ENCODE peak calls at places on chromosome 14, in seven cellular contexts. H is hippocampal formation, A is activated T-cell treated with anti-CD3 and anti-CD28 coated beads for 1 hour, Z is GM04504, P is fibroblast of lung, R is posterior cingulate gyrus, W is left ventricle myocardium superior. M is an unnamed sample.

GRCh38 chr14:82689948-82690347 is 1156.3 kb upstream of the SEL1L start:
- DNase-seq in H (no peak), A (no peak), Z (no peak), P (no peak), R (no peak), W (no peak), M (no peak)

GRCh38 chr14:90496379-90496778 is 99.5 kb downstream of the CALM1 start:
- DNase-seq in H (no peak), A (no peak), Z (no peak), P (no peak), R (no peak), W (no peak), M (no peak)

GRCh38 chr14:31781578-31781977 is 220.4 kb downstream of the NUBPL start:
- DNase-seq in H (no peak), A (no peak), Z (no peak), P (no peak), R (no peak), W (no peak), M (no peak)

GRCh38 chr14:60861545-60862147 is 119.2 kb downstream of the TRMT5 start:
- DNase-seq in H (no peak), A (no peak), Z (no peak), P (no peak), R (no peak), W (no peak), M (no peak)

GRCh38 chr14:51336304-51336703 is 96.3 kb downstream of the TMX1 start:
- DNase-seq in H (no peak), A (no peak), Z (no peak), P (no peak), R (no peak), W (no peak), M (no peak)

GRCh38 chr14:75877292-75877691 is 104.5 kb downstream of the TGFB3 start:
- DNase-seq in H (no peak), A (no peak), Z (peak; percentile 45), P (peak; percentile 98), R (no peak), W (peak; percentile 44), M (no peak)

GRCh38 chr14:105281354-105282097 is 19.3 kb downstream of the BRF1 start:
- DNase-seq in H (no peak), A (no peak), Z (peak; percentile 4), P (peak; percentile 67), R (peak; percentile 35), W (no peak), M (peak; percentile 62)

GRCh38 chr14:100536141-100536540 is 51.1 kb downstream of the BEGAIN start:
- DNase-seq in H (no peak), A (no peak), Z (no peak), P (no peak), R (peak; percentile 4), W (peak; percentile 14), M (no peak)

GRCh38 chr14:61836184-61836583 is 74.0 kb downstream of the SNAPC1 start:
- DNase-seq in H (no peak), A (no peak), Z (no peak), P (no peak), R (no peak), W (no peak), M (no peak)

GRCh38 chr14:72643317-72643801 is 250.5 kb downstream of the DPF3 start:
- DNase-seq in H (no peak), A (no peak), Z (peak; percentile 89), P (peak; percentile 100), R (peak; percentile 53), W (peak; percentile 49), M (peak; percentile 67)

GRCh38 chr14:31510222-31510621 is 22.4 kb upstream of the GPR33 start:
- DNase-seq in H (no peak), A (no peak), Z (peak; percentile 1), P (peak; percentile 4), R (no peak), W (no peak), M (peak; percentile 33)

GRCh38 chr14:44742202-44742601 is 219.5 kb downstream of the KLHL28 start:
- DNase-seq in H (no peak), A (no peak), Z (no peak), P (no peak), R (no peak), W (no peak), M (no peak)

GRCh38 chr14:74882103-74882920 is 596 bp downstream of the DLST start:
- DNase-seq in H (no peak), A (peak; percentile 37), Z (no peak), P (peak; percentile 51), R (peak; percentile 27), W (peak; percentile 66), M (peak; percentile 24)

GRCh38 chr14:98791661-98792060 is 480.3 kb downstream of the BCL11B start:
- DNase-seq in H (no peak), A (no peak), Z (no peak), P (no peak), R (no peak), W (no peak), M (no peak)

GRCh38 chr14:97485172-97485571 is 688.0 kb downstream of the VRK1 start:
- DNase-seq in H (no peak), A (no peak), Z (no peak), P (no peak), R (no peak), W (no peak), M (no peak)

GRCh38 chr14:51620036-51620435 is 31.7 kb upstream of the FRMD6 start:
- DNase-seq in H (no peak), A (no peak), Z (no peak), P (no peak), R (no peak), W (no peak), M (no peak)

GRCh38 chr14:95233702-95234241 is 76.4 kb upstream of the DICER1 start:
- DNase-seq in H (no peak), A (no peak), Z (no peak), P (no peak), R (no peak), W (peak; percentile 73), M (no peak)

GRCh38 chr14:25037032-25037431 is 12.9 kb downstream of the STXBP6 start:
- DNase-seq in H (no peak), A (no peak), Z (no peak), P (no peak), R (no peak), W (peak; percentile 24), M (no peak)

GRCh38 chr14:102086346-102086971 is 385 bp downstream of the HSP90AA1 start:
- DNase-seq in H (no peak), A (peak; percentile 54), Z (no peak), P (peak; percentile 66), R (no peak), W (peak; percentile 69), M (no peak)

GRCh38 chr14:71551291-71551955 is 380.8 kb upstream of the RGS6 start:
- DNase-seq in H (no peak), A (no peak), Z (peak; percentile 78), P (peak; percentile 92), R (no peak), W (no peak), M (no peak)

GRCh38 chr14:44889600-44890479 is 71.9 kb downstream of the KLHL28 start:
- DNase-seq in H (no peak), A (no peak), Z (no peak), P (no peak), R (no peak), W (no peak), M (no peak)

GRCh38 chr14:34059925-34060746 is 109.3 kb upstream of the EGLN3 start:
- DNase-seq in H (peak; percentile 60), A (peak; percentile 22), Z (no peak), P (peak; percentile 79), R (peak; percentile 69), W (peak; percentile 93), M (peak; percentile 73)

GRCh38 chr14:91872517-91873470 is 5.5 kb upstream of the TC2N start:
- DNase-seq in H (no peak), A (no peak), Z (no peak), P (peak; percentile 45), R (no peak), W (peak; percentile 72), M (peak; percentile 89)

GRCh38 chr14:91108941-91109611 is 4.8 kb upstream of the DGLUCY start:
- DNase-seq in H (no peak), A (no peak), Z (no peak), P (no peak), R (no peak), W (no peak), M (no peak)

GRCh38 chr14:96671218-96671617 is 126.0 kb upstream of the VRK1 start:
- DNase-seq in H (no peak), A (no peak), Z (no peak), P (no peak), R (no peak), W (no peak), M (no peak)

GRCh38 chr14:54564071-54564798 is 2.7 kb upstream of the SAMD4A start:
- DNase-seq in H (no peak), A (no peak), Z (no peak), P (peak; percentile 26), R (no peak), W (no peak), M (peak; percentile 24)

GRCh38 chr14:37237094-37237493 is 39.4 kb downstream of the MIPOL1 start:
- DNase-seq in H (no peak), A (no peak), Z (no peak), P (no peak), R (no peak), W (no peak), M (no peak)

GRCh38 chr14:35121026-35121886 is 534 bp downstream of the PPP2R3C start:
- DNase-seq in H (no peak), A (no peak), Z (peak; percentile 2), P (peak; percentile 32), R (no peak), W (no peak), M (peak; percentile 93)

GRCh38 chr14:52175982-52176502 is 91.5 kb upstream of the PTGDR start:
- DNase-seq in H (no peak), A (peak; percentile 2), Z (no peak), P (no peak), R (no peak), W (no peak), M (no peak)

GRCh38 chr14:64920465-64920864 is 6.2 kb downstream of the CHURC1 start:
- DNase-seq in H (no peak), A (no peak), Z (no peak), P (no peak), R (no peak), W (no peak), M (no peak)

GRCh38 chr14:64997108-64997794 is 10.6 kb downstream of the FNTB start:
- DNase-seq in H (no peak), A (no peak), Z (no peak), P (peak; percentile 57), R (no peak), W (no peak), M (no peak)

GRCh38 chr14:103548463-103549351 is 13.8 kb downstream of the BAG5 start:
- DNase-seq in H (peak; percentile 64), A (no peak), Z (no peak), P (no peak), R (no peak), W (no peak), M (no peak)

GRCh38 chr14:89270439-89271227 is 146.4 kb downstream of the FOXN3 start:
- DNase-seq in H (no peak), A (no peak), Z (no peak), P (no peak), R (no peak), W (no peak), M (no peak)

GRCh38 chr14:56702515-56702914 is 107.8 kb downstream of the OTX2 start:
- DNase-seq in H (no peak), A (no peak), Z (no peak), P (no peak), R (no peak), W (no peak), M (no peak)

GRCh38 chr14:69715725-69716482 is 51.0 kb upstream of the SRSF5 start:
- DNase-seq in H (peak; percentile 49), A (no peak), Z (peak; percentile 50), P (peak; percentile 80), R (peak; percentile 41), W (peak; percentile 71), M (no peak)

GRCh38 chr14:104781271-104782077 is 14.1 kb downstream of the AKT1 start:
- DNase-seq in H (no peak), A (no peak), Z (no peak), P (no peak), R (no peak), W (no peak), M (no peak)

GRCh38 chr14:101596742-101597141 is 35.4 kb downstream of the DIO3 start:
- DNase-seq in H (no peak), A (no peak), Z (no peak), P (no peak), R (no peak), W (no peak), M (no peak)

GRCh38 chr14:38721822-38722431 is 381.1 kb downstream of the SEC23A start:
- DNase-seq in H (peak; percentile 66), A (peak; percentile 0), Z (peak; percentile 34), P (peak; percentile 34), R (peak; percentile 50), W (peak; percentile 35), M (peak; percentile 18)

M was measured in A549.